ENCODE peak calls at places on chromosomes 13 and 19, in seven cellular contexts. One of them, this sample, is unnamed.

GRCh38 chr19:53010494-53010893 is 3.2 kb upstream of the ERVV-1 start:
- DNase-seq in uterus: no peak
- DNase-seq in dorsolateral prefrontal cortex: no peak
- DNase-seq in CD8-positive, alpha-beta T cell: no peak
- DNase-seq in SK-N-SH: no peak
- DNase-seq in astrocyte of the spinal cord: no peak
- DNase-seq in lower lobe of right lung: no peak
- DNase-seq in this sample: no peak

GRCh38 chr19:29479941-29480340 is 45.9 kb upstream of the VSTM2B start:
- DNase-seq in uterus: no peak
- DNase-seq in dorsolateral prefrontal cortex: no peak
- DNase-seq in CD8-positive, alpha-beta T cell: no peak
- DNase-seq in SK-N-SH: no peak
- DNase-seq in astrocyte of the spinal cord: no peak
- DNase-seq in lower lobe of right lung: no peak
- DNase-seq in this sample: no peak

GRCh38 chr19:32465176-32465575 is 59.6 kb downstream of the DPY19L3 start:
- DNase-seq in uterus: no peak
- DNase-seq in dorsolateral prefrontal cortex: no peak
- DNase-seq in CD8-positive, alpha-beta T cell: no peak
- DNase-seq in SK-N-SH: no peak
- DNase-seq in astrocyte of the spinal cord: no peak
- DNase-seq in lower lobe of right lung: no peak
- DNase-seq in this sample: no peak

GRCh38 chr13:75345191-75345590 is 136.8 kb downstream of the TBC1D4 start:
- DNase-seq in uterus: no peak
- DNase-seq in dorsolateral prefrontal cortex: no peak
- DNase-seq in CD8-positive, alpha-beta T cell: no peak
- DNase-seq in SK-N-SH: no peak
- DNase-seq in astrocyte of the spinal cord: peak; percentile 50
- DNase-seq in lower lobe of right lung: no peak
- DNase-seq in this sample: peak; percentile 42

GRCh38 chr13:102962430-102962829 is 103.8 kb downstream of the SLC10A2 start:
- DNase-seq in uterus: no peak
- DNase-seq in dorsolateral prefrontal cortex: no peak
- DNase-seq in CD8-positive, alpha-beta T cell: no peak
- DNase-seq in SK-N-SH: no peak
- DNase-seq in astrocyte of the spinal cord: no peak
- DNase-seq in lower lobe of right lung: no peak
- DNase-seq in this sample: no peak

GRCh38 chr19:2329528-2329927 is 1.0 kb downstream of the SPPL2B start:
- DNase-seq in uterus: no peak
- DNase-seq in dorsolateral prefrontal cortex: no peak
- DNase-seq in CD8-positive, alpha-beta T cell: no peak
- DNase-seq in SK-N-SH: no peak
- DNase-seq in astrocyte of the spinal cord: no peak
- DNase-seq in lower lobe of right lung: no peak
- DNase-seq in this sample: no peak

GRCh38 chr19:15815306-15815705 is at the start of gene OR10H1:
- DNase-seq in uterus: no peak
- DNase-seq in dorsolateral prefrontal cortex: no peak
- DNase-seq in CD8-positive, alpha-beta T cell: no peak
- DNase-seq in SK-N-SH: no peak
- DNase-seq in astrocyte of the spinal cord: no peak
- DNase-seq in lower lobe of right lung: no peak
- DNase-seq in this sample: no peak

GRCh38 chr19:44690131-44690440 is 8.9 kb upstream of the CEACAM16 start:
- DNase-seq in uterus: no peak
- DNase-seq in dorsolateral prefrontal cortex: no peak
- DNase-seq in CD8-positive, alpha-beta T cell: no peak
- DNase-seq in SK-N-SH: no peak
- DNase-seq in astrocyte of the spinal cord: no peak
- DNase-seq in lower lobe of right lung: no peak
- DNase-seq in this sample: no peak

GRCh38 chr13:31424130-31424729 is 224.5 kb downstream of the B3GLCT start:
- DNase-seq in uterus: peak; percentile 77
- DNase-seq in dorsolateral prefrontal cortex: peak; percentile 74
- DNase-seq in CD8-positive, alpha-beta T cell: peak; percentile 35
- DNase-seq in SK-N-SH: peak; percentile 73
- DNase-seq in astrocyte of the spinal cord: peak; percentile 84
- DNase-seq in lower lobe of right lung: peak; percentile 74
- DNase-seq in this sample: peak; percentile 79

GRCh38 chr19:3687393-3687773 is 12.9 kb downstream of the PIP5K1C start:
- DNase-seq in uterus: no peak
- DNase-seq in dorsolateral prefrontal cortex: no peak
- DNase-seq in CD8-positive, alpha-beta T cell: no peak
- DNase-seq in SK-N-SH: no peak
- DNase-seq in astrocyte of the spinal cord: no peak
- DNase-seq in lower lobe of right lung: no peak
- DNase-seq in this sample: no peak

GRCh38 chr19:3690551-3691371 is 9.5 kb downstream of the PIP5K1C start:
- DNase-seq in uterus: no peak
- DNase-seq in dorsolateral prefrontal cortex: no peak
- DNase-seq in CD8-positive, alpha-beta T cell: no peak
- DNase-seq in SK-N-SH: no peak
- DNase-seq in astrocyte of the spinal cord: no peak
- DNase-seq in lower lobe of right lung: peak; percentile 45
- DNase-seq in this sample: no peak

GRCh38 chr19:3691372-3691716 is 8.9 kb downstream of the PIP5K1C start:
- DNase-seq in uterus: no peak
- DNase-seq in dorsolateral prefrontal cortex: no peak
- DNase-seq in CD8-positive, alpha-beta T cell: no peak
- DNase-seq in SK-N-SH: peak; percentile 20
- DNase-seq in astrocyte of the spinal cord: no peak
- DNase-seq in lower lobe of right lung: peak; percentile 42
- DNase-seq in this sample: no peak

GRCh38 chr19:3684817-3685410 is 15.4 kb downstream of the PIP5K1C start:
- DNase-seq in uterus: no peak
- DNase-seq in dorsolateral prefrontal cortex: no peak
- DNase-seq in CD8-positive, alpha-beta T cell: no peak
- DNase-seq in SK-N-SH: no peak
- DNase-seq in astrocyte of the spinal cord: no peak
- DNase-seq in lower lobe of right lung: no peak
- DNase-seq in this sample: no peak

GRCh38 chr19:3687774-3688706 is 12.2 kb downstream of the PIP5K1C start:
- DNase-seq in uterus: peak; percentile 21
- DNase-seq in dorsolateral prefrontal cortex: no peak
- DNase-seq in CD8-positive, alpha-beta T cell: peak; percentile 32
- DNase-seq in SK-N-SH: no peak
- DNase-seq in astrocyte of the spinal cord: no peak
- DNase-seq in lower lobe of right lung: peak; percentile 60
- DNase-seq in this sample: no peak
- TF ChIP-seq CTCF in uterus: no peak
- TF ChIP-seq CTCF in dorsolateral prefrontal cortex: no peak
- TF ChIP-seq CTCF in CD8-positive, alpha-beta T cell: no peak
- TF ChIP-seq CTCF in SK-N-SH: no peak
- TF ChIP-seq CTCF in astrocyte of the spinal cord: no peak
- TF ChIP-seq CTCF in lower lobe of right lung: no peak
- TF ChIP-seq CTCF in this sample: no peak

GRCh38 chr13:72868229-72868628 is 86.3 kb downstream of the PIBF1 start:
- DNase-seq in uterus: no peak
- DNase-seq in dorsolateral prefrontal cortex: no peak
- DNase-seq in CD8-positive, alpha-beta T cell: no peak
- DNase-seq in SK-N-SH: no peak
- DNase-seq in astrocyte of the spinal cord: no peak
- DNase-seq in lower lobe of right lung: no peak
- DNase-seq in this sample: no peak

DNA sequence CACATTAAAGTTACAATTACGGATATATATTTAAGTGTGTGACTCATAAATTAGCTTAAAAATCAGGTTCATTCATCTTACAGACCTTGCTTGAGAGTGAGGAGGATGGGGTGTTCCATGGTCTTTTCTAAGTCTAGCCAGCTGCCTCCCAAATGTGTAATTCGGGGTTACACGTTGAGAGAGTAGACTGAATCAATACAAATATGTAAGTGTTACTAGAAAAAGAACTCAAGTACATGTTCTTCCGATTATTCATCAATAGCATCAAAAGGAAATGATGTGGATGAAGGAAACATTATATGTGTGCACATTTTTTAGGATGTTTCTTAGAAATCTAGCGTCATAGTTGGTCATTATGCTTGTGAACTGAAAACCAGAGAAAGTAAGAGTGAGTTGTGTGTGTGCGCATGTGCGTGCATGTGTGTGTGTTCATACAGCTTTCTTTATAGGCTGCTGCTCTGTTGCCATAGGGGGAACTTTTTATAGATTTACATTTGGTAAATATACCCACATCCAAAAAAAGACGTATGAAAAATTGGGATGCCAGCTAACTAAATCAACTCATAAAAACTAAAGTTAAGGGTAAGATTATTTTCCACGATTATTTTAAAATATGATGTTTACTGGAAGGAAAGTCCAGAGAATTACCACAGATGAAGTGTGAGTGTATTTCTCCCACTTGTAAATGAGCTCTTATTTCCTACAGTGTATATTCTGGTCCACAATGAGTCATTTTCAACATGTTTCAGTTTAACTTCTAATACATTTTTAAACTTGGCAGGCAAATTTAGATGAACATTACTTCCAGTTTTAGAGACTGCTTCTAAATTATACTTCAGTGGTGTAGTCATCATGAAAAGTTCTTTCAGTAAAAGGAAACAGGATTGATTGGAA is 82.5 kb downstream of the PIBF1 start:
- DNase-seq in uterus: no peak
- DNase-seq in dorsolateral prefrontal cortex: no peak
- DNase-seq in CD8-positive, alpha-beta T cell: no peak
- DNase-seq in SK-N-SH: no peak
- DNase-seq in astrocyte of the spinal cord: peak; percentile 46
- DNase-seq in lower lobe of right lung: no peak
- DNase-seq in this sample: no peak
- H3K4me3 ChIP-seq in uterus: no peak overlapping the region
- H3K4me3 ChIP-seq in dorsolateral prefrontal cortex: no peak overlapping the region
- H3K4me3 ChIP-seq in CD8-positive, alpha-beta T cell: no peak overlapping the region
- H3K4me3 ChIP-seq in SK-N-SH: no peak overlapping the region
- H3K4me3 ChIP-seq in astrocyte of the spinal cord: no peak overlapping the region
- H3K4me3 ChIP-seq in lower lobe of right lung: no peak overlapping the region
- H3K4me3 ChIP-seq in this sample: no peak overlapping the region

GRCh38 chr19:55299991-55300390 is 16.2 kb downstream of the BRSK1 start:
- DNase-seq in uterus: no peak
- DNase-seq in dorsolateral prefrontal cortex: no peak
- DNase-seq in CD8-positive, alpha-beta T cell: no peak
- DNase-seq in SK-N-SH: no peak
- DNase-seq in astrocyte of the spinal cord: no peak
- DNase-seq in lower lobe of right lung: no peak
- DNase-seq in this sample: no peak
- TF ChIP-seq CTCF in uterus: no peak
- TF ChIP-seq CTCF in dorsolateral prefrontal cortex: no peak
- TF ChIP-seq CTCF in CD8-positive, alpha-beta T cell: no peak
- TF ChIP-seq CTCF in SK-N-SH: no peak
- TF ChIP-seq CTCF in astrocyte of the spinal cord: no peak
- TF ChIP-seq CTCF in lower lobe of right lung: no peak
- TF ChIP-seq CTCF in this sample: no peak

GRCh38 chr13:92948034-92948433 is 278.6 kb upstream of the GPC6 start:
- DNase-seq in uterus: no peak
- DNase-seq in dorsolateral prefrontal cortex: no peak
- DNase-seq in CD8-positive, alpha-beta T cell: no peak
- DNase-seq in SK-N-SH: no peak
- DNase-seq in astrocyte of the spinal cord: no peak
- DNase-seq in lower lobe of right lung: no peak
- DNase-seq in this sample: no peak
- H3K4me3 ChIP-seq in uterus: no peak overlapping the region
- H3K4me3 ChIP-seq in dorsolateral prefrontal cortex: no peak overlapping the region
- H3K4me3 ChIP-seq in CD8-positive, alpha-beta T cell: no peak overlapping the region
- H3K4me3 ChIP-seq in SK-N-SH: no peak overlapping the region
- H3K4me3 ChIP-seq in astrocyte of the spinal cord: no peak overlapping the region
- H3K4me3 ChIP-seq in lower lobe of right lung: no peak overlapping the region
- H3K4me3 ChIP-seq in this sample: no peak overlapping the region

GRCh38 chr13:48068036-48068435 is 26.9 kb downstream of the MED4 start:
- DNase-seq in uterus: no peak
- DNase-seq in dorsolateral prefrontal cortex: no peak
- DNase-seq in CD8-positive, alpha-beta T cell: no peak
- DNase-seq in SK-N-SH: no peak
- DNase-seq in astrocyte of the spinal cord: no peak
- DNase-seq in lower lobe of right lung: no peak
- DNase-seq in this sample: no peak
- TF ChIP-seq CTCF in uterus: no peak
- TF ChIP-seq CTCF in dorsolateral prefrontal cortex: no peak
- TF ChIP-seq CTCF in CD8-positive, alpha-beta T cell: no peak
- TF ChIP-seq CTCF in SK-N-SH: no peak
- TF ChIP-seq CTCF in astrocyte of the spinal cord: no peak
- TF ChIP-seq CTCF in lower lobe of right lung: no peak
- TF ChIP-seq CTCF in this sample: no peak

DNA sequence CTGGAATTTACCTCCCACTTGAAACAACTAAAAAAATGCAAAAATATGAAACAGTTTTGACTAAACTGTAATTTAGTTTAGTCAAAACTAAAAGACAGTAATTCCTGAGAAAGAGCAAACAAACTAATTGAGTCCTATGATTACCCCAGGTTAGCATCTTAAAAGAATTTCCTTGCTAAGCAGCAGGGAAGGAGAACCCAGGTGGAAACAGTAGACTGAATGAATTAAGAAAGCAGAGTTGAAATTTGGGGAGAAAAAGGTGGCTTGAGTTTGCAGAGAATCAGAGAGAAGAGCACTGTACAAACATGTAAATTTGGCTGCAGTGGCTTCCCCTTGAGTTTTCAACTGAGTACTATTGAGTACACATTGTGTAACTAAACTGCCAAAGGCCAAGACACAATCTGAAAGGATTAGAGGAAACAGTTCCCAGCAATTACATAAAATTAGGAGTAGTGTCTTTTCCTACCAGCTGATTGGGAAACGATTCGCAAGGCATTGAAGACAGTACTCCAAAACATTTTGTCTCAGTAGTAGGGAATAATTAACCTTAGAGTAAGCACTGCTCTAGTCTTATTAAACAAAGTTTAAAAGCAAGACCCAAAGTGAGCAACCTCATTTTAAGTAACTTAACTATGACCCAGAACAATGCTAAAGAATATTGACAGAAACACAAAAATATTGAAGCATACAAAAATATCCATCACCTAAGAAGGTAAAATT is 820.5 kb downstream of the DACH1 start:
- DNase-seq in uterus: no peak
- DNase-seq in dorsolateral prefrontal cortex: no peak
- DNase-seq in CD8-positive, alpha-beta T cell: no peak
- DNase-seq in SK-N-SH: no peak
- DNase-seq in astrocyte of the spinal cord: no peak
- DNase-seq in lower lobe of right lung: no peak
- DNase-seq in this sample: no peak
- H3K4me3 ChIP-seq in uterus: no peak overlapping the region
- H3K4me3 ChIP-seq in dorsolateral prefrontal cortex: no peak overlapping the region
- H3K4me3 ChIP-seq in CD8-positive, alpha-beta T cell: no peak overlapping the region
- H3K4me3 ChIP-seq in SK-N-SH: no peak overlapping the region
- H3K4me3 ChIP-seq in astrocyte of the spinal cord: no peak overlapping the region
- H3K4me3 ChIP-seq in lower lobe of right lung: no peak overlapping the region
- H3K4me3 ChIP-seq in this sample: no peak overlapping the region

This sample was measured in fibroblast of villous mesenchyme.